ENCODE peak calls at places on chromosome 16, in five cellular contexts. I, N, L, T and O are unnamed samples.

GRCh38 chr16:58366247-58367031 is 25.8 kb upstream of the GINS3 start:
- DNase-seq in I (no peak), N (peak), L (no peak), T (no peak), O (peak)

GRCh38 chr16:78443780-78444422 is 344.4 kb downstream of the WWOX start:
- DNase-seq in I (no peak), N (peak), L (no peak), T (no peak), O (no peak)

GRCh38 chr16:71473891-71474290 is 11.8 kb upstream of the ZNF23 start:
- DNase-seq in I (no peak), N (no peak), L (no peak), T (no peak), O (peak)

GRCh38 chr16:79415983-79416641 is 184.4 kb downstream of the MAF start:
- DNase-seq in I (no peak), N (no peak), L (no peak), T (no peak), O (no peak)

GRCh38 chr16:48409839-48410610 is 24.8 kb upstream of the SIAH1 start:
- DNase-seq in I (no peak), N (peak), L (peak), T (no peak), O (peak)

GRCh38 chr16:14475370-14476139 is 154.5 kb downstream of the PARN start:
- DNase-seq in I (no peak), N (peak), L (no peak), T (no peak), O (peak)

GRCh38 chr16:70298988-70299938 is at the start of gene DDX19B:
- DNase-seq in I (peak), N (peak), L (peak), T (peak), O (peak)

GRCh38 chr16:4836727-4837126 is 10.4 kb downstream of the GLYR1 start:
- DNase-seq in I (no peak), N (no peak), L (no peak), T (no peak), O (no peak)

GRCh38 chr16:83717814-83718213 is 90.0 kb upstream of the HSBP1 start:
- DNase-seq in I (no peak), N (peak), L (no peak), T (peak), O (peak)

GRCh38 chr16:1124291-1124690 is 28.2 kb upstream of the C1QTNF8 start:
- DNase-seq in I (no peak), N (no peak), L (no peak), T (no peak), O (no peak)

GRCh38 chr16:4655801-4656200 is 31.2 kb downstream of the MGRN1 start:
- DNase-seq in I (no peak), N (no peak), L (no peak), T (no peak), O (no peak)

GRCh38 chr16:17382514-17382913 is 88.2 kb downstream of the XYLT1 start:
- DNase-seq in I (no peak), N (no peak), L (no peak), T (no peak), O (no peak)

GRCh38 chr16:12674524-12674923 is 129.2 kb downstream of the CPPED1 start:
- DNase-seq in I (no peak), N (no peak), L (no peak), T (no peak), O (no peak)

GRCh38 chr16:23436992-23437391 is 16.0 kb downstream of the COG7 start:
- DNase-seq in I (no peak), N (no peak), L (no peak), T (no peak), O (no peak)

GRCh38 chr16:82368041-82368440 is 198.0 kb upstream of the MPHOSPH6 start:
- DNase-seq in I (no peak), N (peak), L (no peak), T (peak), O (peak)

GRCh38 chr16:25030420-25031131 is 15.4 kb upstream of the ARHGAP17 start:
- DNase-seq in I (no peak), N (no peak), L (no peak), T (no peak), O (no peak)

GRCh38 chr16:31090540-31090939 is 1.8 kb upstream of the PRSS53 start:
- DNase-seq in I (no peak), N (peak), L (no peak), T (no peak), O (no peak)

GRCh38 chr16:89593841-89594240 is 18.3 kb downstream of the CPNE7 start:
- DNase-seq in I (no peak), N (no peak), L (no peak), T (no peak), O (no peak)

GRCh38 chr16:10113248-10113647 is 69.0 kb downstream of the GRIN2A start:
- DNase-seq in I (no peak), N (no peak), L (no peak), T (no peak), O (no peak)

GRCh38 chr16:84741351-84741791 is 41.6 kb downstream of the USP10 start:
- DNase-seq in I (no peak), N (peak), L (no peak), T (no peak), O (peak)

GRCh38 chr16:22030087-22030812 is 22.3 kb downstream of the MOSMO start:
- DNase-seq in I (no peak), N (no peak), L (no peak), T (no peak), O (no peak)
- TF ChIP-seq CTCF in I (no peak), N (no peak), L (no peak), T (no peak), O (no peak)

DNA sequence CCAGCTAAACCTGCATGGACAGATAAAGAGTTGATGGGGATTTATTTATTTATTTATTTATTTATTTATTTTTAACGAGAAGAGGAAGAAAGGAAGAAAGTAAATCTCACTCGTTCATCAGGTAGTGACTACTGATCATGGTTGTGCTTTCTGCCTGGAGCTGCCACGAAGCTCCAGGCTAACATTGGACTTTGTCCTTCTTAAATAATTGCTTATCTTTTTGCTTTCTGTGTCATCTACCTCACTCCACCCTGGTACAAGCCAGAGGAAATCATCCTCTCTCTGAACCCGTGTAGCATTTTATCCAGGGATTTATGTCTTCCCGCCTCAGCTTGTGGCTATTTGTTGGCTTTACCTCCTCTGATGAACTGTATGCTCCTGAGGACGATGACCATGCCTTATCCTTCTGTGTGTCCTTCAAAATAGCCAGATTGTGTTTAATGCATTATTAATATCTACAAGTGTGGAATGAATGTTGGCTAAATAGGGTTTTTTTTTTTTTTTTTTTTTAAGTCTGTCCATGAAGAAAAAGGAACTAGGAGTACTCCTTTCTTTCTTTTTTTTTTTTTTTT is 8.0 kb upstream of the SLC12A3 start:
- DNase-seq in I (no peak), N (no peak), L (no peak), T (no peak), O (no peak)
- H3K4me3 ChIP-seq in I (no peak), N (no peak), L (no peak), T (no peak), O (no peak)

GRCh38 chr16:67775273-67775672 is 31.1 kb downstream of the RANBP10 start:
- DNase-seq in I (no peak), N (peak), L (no peak), T (no peak), O (no peak)
- TF ChIP-seq CTCF in I (no peak), N (no peak), L (no peak), T (no peak), O (no peak)

GRCh38 chr16:74991593-74992403 is 6.9 kb upstream of the WDR59 start:
- DNase-seq in I (peak), N (no peak), L (no peak), T (no peak), O (no peak)
- H3K4me3 ChIP-seq in I (no peak), N (no peak), L (no peak), T (no peak), O (no peak)

GRCh38 chr16:55214412-55214811 is 109.6 kb upstream of the IRX6 start:
- DNase-seq in I (no peak), N (no peak), L (no peak), T (no peak), O (no peak)
- TF ChIP-seq CTCF in I (no peak), N (no peak), L (no peak), T (no peak), O (no peak)

GRCh38 chr16:86202267-86202666 is 303.3 kb downstream of the IRF8 start:
- DNase-seq in I (no peak), N (no peak), L (no peak), T (no peak), O (no peak)

GRCh38 chr16:86205521-86206245 is 304.6 kb upstream of the FOXF1 start:
- DNase-seq in I (no peak), N (no peak), L (no peak), T (no peak), O (no peak)

GRCh38 chr16:86202760-86203426 is 303.9 kb downstream of the IRF8 start:
- DNase-seq in I (no peak), N (no peak), L (no peak), T (no peak), O (no peak)

GRCh38 chr16:86201746-86202145 is 302.8 kb downstream of the IRF8 start:
- DNase-seq in I (no peak), N (no peak), L (no peak), T (no peak), O (no peak)

GRCh38 chr16:86203557-86204275 is 304.8 kb downstream of the IRF8 start:
- DNase-seq in I (no peak), N (no peak), L (no peak), T (no peak), O (no peak)
- H3K4me3 ChIP-seq in I (no peak), N (no peak), L (no peak), T (no peak), O (no peak)

GRCh38 chr16:66580605-66581209 is 1.4 kb downstream of the CMTM2 start:
- DNase-seq in I (no peak), N (peak), L (no peak), T (no peak), O (peak)
- TF ChIP-seq CTCF in I (no peak), N (peak), L (no peak), T (no peak), O (peak)

GRCh38 chr16:67161595-67162058 is 1.9 kb downstream of the FBXL8 start:
- DNase-seq in I (peak), N (no peak), L (no peak), T (no peak), O (no peak)
- H3K4me3 ChIP-seq in I (no peak), N (peak), L (no peak), T (peak), O (no peak)

GRCh38 chr16:2529961-2530628 is 1.1 kb downstream of the CEMP1 start:
- DNase-seq in I (no peak), N (no peak), L (no peak), T (no peak), O (no peak)

GRCh38 chr16:2532494-2533141 is 1.4 kb upstream of the CEMP1 start:
- DNase-seq in I (peak), N (peak), L (no peak), T (peak), O (peak)

GRCh38 chr16:2530629-2531318 is 434 bp downstream of the CEMP1 start:
- DNase-seq in I (no peak), N (no peak), L (no peak), T (no peak), O (no peak)

GRCh38 chr16:2531371-2531695 is at the start of gene CEMP1:
- DNase-seq in I (no peak), N (no peak), L (no peak), T (no peak), O (no peak)

DNA sequence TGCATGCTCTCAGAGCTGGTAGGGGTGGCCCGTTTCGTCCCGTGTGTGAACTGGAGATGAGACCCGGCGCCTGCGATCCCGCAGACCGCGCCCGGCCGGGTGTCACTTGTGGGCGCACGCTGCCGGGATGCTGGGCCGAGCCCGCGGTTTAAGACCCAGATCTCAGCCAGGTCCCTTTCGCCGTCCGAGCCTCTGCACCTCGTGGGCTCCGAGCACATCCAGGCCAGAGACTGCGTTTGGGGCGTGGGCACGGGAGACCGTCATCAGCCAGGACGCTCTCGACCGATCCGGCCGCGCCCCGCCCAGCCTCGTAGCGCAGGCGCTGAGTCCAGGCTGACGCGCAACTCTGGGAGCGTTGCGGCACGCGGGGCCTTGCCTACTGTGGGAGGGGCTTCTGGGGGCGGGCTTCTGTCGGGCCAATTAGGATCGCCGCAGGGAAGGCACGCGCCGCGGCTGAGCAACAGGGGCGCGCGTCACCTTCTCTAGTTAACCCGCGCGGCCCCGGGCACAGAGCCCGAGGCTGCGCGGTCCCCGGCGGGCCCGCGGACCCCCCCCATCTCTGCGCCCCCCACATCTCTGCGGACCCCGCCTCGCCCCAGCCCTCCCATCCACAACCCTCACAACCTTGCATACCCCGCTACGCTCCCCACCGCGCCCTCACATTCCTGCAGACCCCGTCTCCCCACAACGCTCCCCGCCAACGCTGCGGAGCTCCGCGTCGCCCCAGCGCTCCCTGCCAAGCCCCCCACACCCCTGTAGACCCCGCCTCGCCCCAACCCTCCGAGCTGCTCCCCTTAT is 687 bp upstream of the CEMP1 start:
- DNase-seq in I (peak), N (peak), L (peak), T (peak), O (peak)
- TF ChIP-seq CTCF in I (no peak), N (no peak), L (no peak), T (no peak), O (no peak)